ENCODE peak calls at places on chromosomes 16 and 17, in four cellular contexts. B is tibial nerve, K is lower leg skin, R is breast epithelium. Q is an unnamed sample.

GRCh38 chr17:1716912-1717695 is 6.9 kb upstream of the TLCD2 start:
- DNase-seq in B (peak), K (peak), R (peak), Q (peak)

GRCh38 chr17:32516940-32517711 is 30.3 kb downstream of the CDK5R1 start:
- DNase-seq in B (no peak), K (no peak), R (no peak), Q (no peak)

GRCh38 chr16:53417011-53417410 is 17.3 kb upstream of the RBL2 start:
- DNase-seq in B (no peak), K (no peak), R (no peak), Q (no peak)

GRCh38 chr17:66578781-66579489 is 256.0 kb upstream of the CACNG5 start:
- DNase-seq in B (no peak), K (no peak), R (no peak), Q (no peak)

GRCh38 chr17:39196820-39197331 is 593 bp downstream of the CACNB1 start:
- DNase-seq in B (no peak), K (no peak), R (no peak), Q (peak)

GRCh38 chr17:4565209-4566141 is 5.1 kb upstream of the GGT6 start:
- DNase-seq in B (peak), K (no peak), R (no peak), Q (peak)

GRCh38 chr16:23504453-23505179 is 5.7 kb downstream of the GGA2 start:
- DNase-seq in B (peak), K (peak), R (no peak), Q (peak)

GRCh38 chr17:55607736-55608341 is 96.6 kb upstream of the SMIM36 start:
- DNase-seq in B (peak), K (no peak), R (peak), Q (no peak)

GRCh38 chr17:52105601-52106000 is 52.9 kb downstream of the CA10 start:
- DNase-seq in B (no peak), K (no peak), R (no peak), Q (no peak)

GRCh38 chr17:73083432-73083831 is 9.1 kb downstream of the SLC39A11 start:
- DNase-seq in B (no peak), K (no peak), R (no peak), Q (no peak)

GRCh38 chr17:35046740-35047283 is 16.7 kb downstream of the RFFL start:
- DNase-seq in B (no peak), K (no peak), R (no peak), Q (no peak)

GRCh38 chr17:59365383-59365981 is 34.0 kb downstream of the YPEL2 start:
- DNase-seq in B (no peak), K (no peak), R (no peak), Q (no peak)

GRCh38 chr17:82786427-82786826 is 34.6 kb downstream of the TBCD start:
- DNase-seq in B (no peak), K (no peak), R (no peak), Q (peak)

GRCh38 chr16:4115209-4115940 is 867 bp downstream of the ADCY9 start:
- DNase-seq in B (no peak), K (peak), R (peak), Q (peak)

GRCh38 chr16:4115941-4116327 is 308 bp downstream of the ADCY9 start:
- DNase-seq in B (no peak), K (no peak), R (no peak), Q (no peak)

GRCh38 chr16:4114257-4115208 is 1.7 kb downstream of the ADCY9 start:
- DNase-seq in B (no peak), K (no peak), R (no peak), Q (no peak)

GRCh38 chr16:4117250-4117578 is 972 bp upstream of the ADCY9 start:
- DNase-seq in B (no peak), K (no peak), R (no peak), Q (no peak)

GRCh38 chr16:4116328-4117249 is at the start of gene ADCY9:
- DNase-seq in B (peak), K (peak), R (peak), Q (peak)
- TF ChIP-seq POLR2A in B (peak), K (no peak), R (no peak), Q (peak)

GRCh38 chr16:31200821-31201510 is 1.6 kb downstream of the PYCARD start:
- DNase-seq in B (no peak), K (no peak), R (no peak), Q (no peak)

GRCh38 chr16:31204871-31205666 is 2.5 kb upstream of the PYCARD start:
- DNase-seq in B (no peak), K (no peak), R (no peak), Q (no peak)

GRCh38 chr16:31202402-31203385 is at the start of gene PYCARD:
- DNase-seq in B (peak), K (peak), R (no peak), Q (no peak)

GRCh38 chr16:31199430-31200041 is 3.0 kb downstream of the PYCARD start:
- DNase-seq in B (no peak), K (no peak), R (no peak), Q (no peak)

DNA sequence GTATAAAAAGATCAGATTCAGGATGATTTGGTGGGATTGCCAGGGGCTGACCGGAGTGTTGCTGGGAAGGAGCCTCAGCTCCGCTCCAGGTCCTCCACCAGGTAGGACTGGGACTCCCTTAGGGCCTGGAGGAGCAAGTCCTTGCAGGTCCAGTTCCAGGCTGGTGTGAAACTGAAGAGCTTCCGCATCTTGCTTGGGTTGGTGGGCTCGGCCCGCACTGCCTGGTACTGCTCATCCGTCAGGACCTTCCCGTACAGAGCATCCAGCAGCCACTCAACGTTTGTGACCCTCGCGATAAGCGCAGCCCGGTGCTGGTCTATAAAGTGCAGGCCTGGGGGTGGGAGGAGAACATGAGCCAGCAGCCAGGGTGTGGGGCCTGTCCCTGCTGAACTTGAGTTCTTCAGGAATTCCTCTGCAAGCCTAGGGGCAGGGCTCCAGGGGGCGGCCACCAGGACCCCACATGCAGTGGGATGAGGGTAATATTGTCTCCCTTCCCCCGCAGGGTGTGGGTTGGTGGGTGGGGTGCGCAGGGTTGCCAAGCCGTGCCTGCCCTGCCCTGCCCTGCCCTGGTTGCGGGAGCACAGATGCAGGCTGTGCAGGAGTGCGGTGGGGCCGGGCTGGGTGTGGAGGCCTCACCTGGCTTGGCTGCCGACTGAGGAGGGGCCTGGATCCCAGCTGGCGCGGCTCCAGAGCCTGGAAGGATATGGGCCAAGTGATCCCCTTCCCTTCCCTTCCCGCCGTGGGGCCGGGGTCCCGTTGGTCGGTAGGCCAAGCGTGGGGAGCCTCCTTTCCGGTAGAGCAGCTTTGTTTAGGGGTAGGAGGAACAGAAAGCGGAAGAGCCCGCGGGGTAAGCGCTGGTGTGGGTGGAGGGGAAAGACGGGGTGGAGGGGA is 804 bp downstream of the PYCARD start:
- DNase-seq in B (no peak), K (peak), R (no peak), Q (no peak)
- TF ChIP-seq POLR2A in B (no peak), K (no peak), R (no peak), Q (no peak)

GRCh38 chr17:48830840-48831548 is at the start of gene CALCOCO2:
- DNase-seq in B (peak), K (peak), R (peak), Q (peak)
- TF ChIP-seq POLR2A in B (peak), K (no peak), R (peak), Q (peak)

GRCh38 chr16:67277999-67278772 is 1.1 kb upstream of the PLEKHG4 start:
- DNase-seq in B (no peak), K (no peak), R (no peak), Q (no peak)
- TF ChIP-seq POLR2A in B (no peak), K (no peak), R (no peak), Q (no peak)

Q was measured in gastrocnemius medialis.